ENCODE peak calls at places on chromosomes 4 and X, in seven cellular contexts. M is prostate gland, J is left ventricle myocardium inferior, K is mucosa of descending colon, R is H1, G is HL-60, F is fibroblast of mammary gland. U is an unnamed sample.
A peak's percentile ranks its signal among the peaks of the same experiment; 100 is the strongest.

GRCh38 chrX:47863187-47863586 is 26.5 kb downstream of the ZNF81 start:
- DNase-seq in K (no peak), M (peak; percentile 36), F (no peak), G (no peak), J (no peak), R (no peak), U (no peak)

GRCh38 chr4:3335385-3335784 is 42.6 kb downstream of the RGS12 start:
- DNase-seq in M (no peak), R (no peak), G (no peak), K (no peak), F (no peak), J (no peak), U (no peak)

GRCh38 chrX:39000802-39001201 is 199.5 kb downstream of the MID1IP1 start:
- DNase-seq in M (no peak), G (no peak), F (peak; percentile 54), J (no peak), K (no peak), R (no peak), U (no peak)

GRCh38 chr4:30776921-30777415 is 56.8 kb downstream of the PCDH7 start:
- DNase-seq in R (no peak), F (no peak), J (no peak), K (no peak), M (no peak), G (no peak), U (no peak)

GRCh38 chrX:19875051-19875432 is 12.4 kb downstream of the SH3KBP1 start:
- DNase-seq in M (no peak), F (no peak), G (peak; percentile 96), J (no peak), R (no peak), K (no peak), U (no peak)

GRCh38 chr4:111330786-111331185 is 707.9 kb upstream of the PITX2 start:
- DNase-seq in R (no peak), J (no peak), F (no peak), M (no peak), K (no peak), G (no peak), U (no peak)

GRCh38 chr4:5110901-5111300 is 59.6 kb downstream of the STK32B start:
- DNase-seq in J (no peak), R (no peak), G (no peak), K (no peak), F (no peak), M (no peak), U (no peak)

GRCh38 chrX:96407043-96407442 is 277.6 kb upstream of the DIAPH2 start:
- DNase-seq in K (peak; percentile 65), M (peak; percentile 70), J (peak; percentile 14), R (no peak), G (no peak), F (peak; percentile 61), U (peak; percentile 61)

GRCh38 chr4:74426101-74426500 is 18.8 kb upstream of the AREG start:
- DNase-seq in J (no peak), F (peak; percentile 98), K (no peak), M (no peak), R (no peak), G (no peak), U (peak; percentile 95)

GRCh38 chr4:89356086-89356485 is 48.5 kb upstream of the GPRIN3 start:
- DNase-seq in K (peak; percentile 47), M (no peak), G (no peak), J (no peak), F (peak; percentile 3), R (no peak), U (no peak)

GRCh38 chr4:72966652-72967051 is 102.9 kb downstream of the COX18 start:
- DNase-seq in R (no peak), F (no peak), G (no peak), K (no peak), M (no peak), J (no peak), U (no peak)

GRCh38 chr4:48225368-48226141 is 44.1 kb downstream of the TEC start:
- DNase-seq in R (no peak), F (no peak), J (no peak), M (no peak), G (peak; percentile 10), K (no peak), U (no peak)

GRCh38 chrX:19840899-19841648 is 46.3 kb downstream of the SH3KBP1 start:
- DNase-seq in R (no peak), G (peak; percentile 59), J (no peak), M (no peak), F (no peak), K (no peak), U (no peak)

GRCh38 chrX:48785156-48785524 is 1.2 kb upstream of the GATA1 start:
- DNase-seq in F (no peak), M (no peak), G (no peak), J (no peak), R (no peak), K (no peak), U (no peak)

GRCh38 chrX:129957241-129958099 is 25.0 kb upstream of the BCORL1 start:
- DNase-seq in R (no peak), G (peak; percentile 84), J (peak; percentile 67), K (peak; percentile 71), F (peak; percentile 33), M (no peak), U (peak; percentile 40)

GRCh38 chr4:38177792-38178665 is 217.8 kb downstream of the PTTG2 start:
- DNase-seq in K (peak; percentile 83), F (peak; percentile 61), G (peak; percentile 77), J (peak; percentile 82), R (no peak), M (peak; percentile 64), U (no peak)

GRCh38 chrX:124127496-124127895 is 166.0 kb downstream of the STAG2 start:
- DNase-seq in G (no peak), J (no peak), M (no peak), F (no peak), K (no peak), R (no peak), U (no peak)

GRCh38 chrX:153573999-153574398 is 24.9 kb downstream of the CCNQ start:
- DNase-seq in F (no peak), M (no peak), K (no peak), R (no peak), G (peak; percentile 6), J (no peak), U (no peak)

GRCh38 chr4:10457255-10457801 is at the start of gene ZNF518B:
- DNase-seq in F (peak; percentile 52), K (peak; percentile 72), J (peak; percentile 60), M (peak; percentile 31), R (peak; percentile 85), G (peak; percentile 29), U (peak; percentile 64)

GRCh38 chrX:20026278-20026677 is 35.4 kb upstream of the BCLAF3 start:
- DNase-seq in K (no peak), G (no peak), J (no peak), R (no peak), M (no peak), F (peak; percentile 51), U (peak; percentile 21)

DNA sequence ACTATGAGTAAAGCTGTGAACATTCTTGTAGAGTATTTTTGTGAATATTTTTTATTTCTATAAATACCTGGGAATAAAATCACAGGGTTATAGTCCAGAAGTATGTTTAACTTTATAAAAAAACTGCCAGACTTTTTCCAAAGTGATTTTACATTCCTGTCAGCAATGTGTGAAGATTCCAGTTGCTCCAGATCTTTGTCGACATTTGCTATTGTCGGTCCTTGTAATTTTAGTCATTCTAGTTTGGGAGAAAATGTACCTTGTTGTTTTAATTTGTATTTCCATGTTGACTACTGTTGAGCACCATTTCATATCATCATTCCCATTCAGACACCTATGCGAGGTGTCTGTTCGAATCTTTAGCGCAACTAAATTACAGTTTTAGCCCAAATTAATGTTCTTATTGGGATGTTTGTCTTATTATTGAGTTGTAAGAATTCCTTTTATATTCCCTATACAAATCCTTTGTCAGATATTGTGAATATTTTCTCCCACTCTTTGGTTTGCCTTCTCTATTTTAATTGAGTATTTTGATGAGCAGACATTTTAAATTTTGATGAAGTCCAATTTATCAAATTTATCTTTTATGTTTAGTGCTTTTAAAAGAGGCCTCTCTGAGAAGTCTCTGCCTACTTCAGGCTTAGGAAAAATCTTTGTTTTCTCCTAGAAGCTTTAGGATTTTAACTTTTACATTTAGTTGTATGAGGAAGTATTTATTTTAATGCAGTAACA is 2.6 kb downstream of the CEP135 start:
- DNase-seq in K (no peak), R (no peak), G (no peak), F (no peak), J (no peak), M (no peak), U (no peak)
- H3K4me3 ChIP-seq in K (no peak overlapping the region), R (no peak overlapping the region), G (no peak overlapping the region), F (no peak overlapping the region), J (no peak overlapping the region), M (no peak overlapping the region), U (no peak overlapping the region)

DNA sequence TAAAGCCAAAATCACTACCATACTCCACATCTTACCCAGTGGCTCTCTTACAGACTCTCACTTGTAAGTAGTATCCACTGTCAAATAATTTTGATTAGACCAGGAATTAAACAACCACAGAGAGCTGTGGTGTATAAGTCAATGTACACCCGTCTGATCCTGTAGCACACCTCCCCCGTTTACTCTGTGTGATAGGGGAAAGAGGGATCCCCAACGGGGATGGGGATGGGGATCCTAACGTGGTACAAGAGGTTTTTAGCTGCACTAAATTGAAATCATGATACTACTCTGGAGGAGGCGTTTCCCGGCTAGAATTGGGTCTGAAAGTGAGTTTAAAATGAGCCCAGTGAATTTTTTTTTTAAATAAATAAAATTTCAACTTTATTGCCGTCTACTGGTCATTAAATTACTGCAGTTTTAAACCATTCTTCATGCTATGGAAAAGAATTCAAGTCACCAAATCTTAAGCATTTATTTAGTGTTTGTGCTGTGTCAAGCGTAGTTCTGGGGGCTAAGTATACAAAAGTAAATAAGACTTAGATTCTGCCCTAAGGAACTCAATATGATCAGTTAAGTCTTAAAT is 76.6 kb downstream of the INTS12 start:
- DNase-seq in R (no peak), G (no peak), K (no peak), F (peak; percentile 19), J (no peak), M (no peak), U (no peak)
- TF ChIP-seq CTCF in R (no peak), G (no peak), K (peak; percentile 18), F (peak; percentile 42), J (no peak), M (no peak), U (no peak)

GRCh38 chr4:186653973-186654372 is 69.7 kb downstream of the FAT1 start:
- DNase-seq in G (no peak), M (no peak), F (no peak), K (no peak), R (no peak), J (no peak), U (peak; percentile 10)

GRCh38 chr4:186651624-186652023 is 72.0 kb downstream of the FAT1 start:
- DNase-seq in J (peak; percentile 65), M (peak; percentile 78), G (no peak), K (peak; percentile 23), F (no peak), R (no peak), U (peak; percentile 69)

GRCh38 chr4:186650401-186651180 is 73.1 kb downstream of the FAT1 start:
- DNase-seq in G (no peak), F (no peak), J (no peak), M (no peak), K (no peak), R (no peak), U (no peak)

GRCh38 chr4:186647821-186648220 is 75.8 kb downstream of the FAT1 start:
- DNase-seq in M (no peak), G (no peak), F (no peak), J (no peak), R (no peak), K (no peak), U (no peak)

GRCh38 chr4:186651181-186651603 is 72.5 kb downstream of the FAT1 start:
- DNase-seq in M (no peak), G (no peak), R (no peak), F (no peak), J (no peak), K (no peak), U (no peak)
- H3K4me3 ChIP-seq in M (peak overlapping the region; percentile 9), G (no peak overlapping the region), R (no peak overlapping the region), F (no peak overlapping the region), J (peak overlapping the region; percentile 63), K (no peak overlapping the region), U (peak overlapping the region; percentile 58)

GRCh38 chr4:76357981-76358380 is 51.4 kb downstream of the STBD1 start:
- DNase-seq in G (no peak), J (no peak), R (no peak), M (no peak), K (no peak), F (no peak), U (no peak)
- TF ChIP-seq CTCF in G (no peak), J (no peak), R (no peak), M (no peak), K (no peak), F (no peak), U (no peak)